ENCODE peak calls at places on chromosomes 7 and 10, in four cellular contexts. J is GM12878, Z is HepG2, T is K562. F is an unnamed sample.
A peak's percentile ranks its signal among the peaks of the same experiment; 100 is the strongest.

GRCh38 chr10:61314273-61314672 is 138.9 kb downstream of the TMEM26 start:
- DNase-seq in J (no peak), Z (no peak), T (no peak), F (no peak)

GRCh38 chr10:102133373-102134195 is 744 bp downstream of the PPRC1 start:
- DNase-seq in J (no peak), Z (peak; percentile 78), T (peak; percentile 81), F (peak; percentile 87)

GRCh38 chr7:151705744-151706567 is 171.0 kb downstream of the PRKAG2 start:
- DNase-seq in J (no peak), Z (peak; percentile 30), T (peak; percentile 53), F (peak; percentile 81)

GRCh38 chr7:70835658-70836057 is 296.3 kb upstream of the GALNT17 start:
- DNase-seq in J (no peak), Z (no peak), T (no peak), F (no peak)

GRCh38 chr7:52273685-52274610 is 761.5 kb upstream of the POM121L12 start:
- DNase-seq in J (no peak), Z (no peak), T (peak; percentile 6), F (no peak)

GRCh38 chr7:50531401-50531906 is 33.8 kb downstream of the DDC start:
- DNase-seq in J (no peak), Z (peak; percentile 12), T (no peak), F (no peak)

GRCh38 chr10:91104185-91105041 is 116.0 kb upstream of the PCGF5 start:
- DNase-seq in J (no peak), Z (no peak), T (peak; percentile 70), F (no peak)

GRCh38 chr7:98286701-98287485 is 5.4 kb downstream of the BRI3 start:
- DNase-seq in J (no peak), Z (no peak), T (no peak), F (no peak)

GRCh38 chr7:43700059-43700501 is 29.2 kb downstream of the COA1 start:
- DNase-seq in J (no peak), Z (peak; percentile 46), T (peak; percentile 37), F (peak; percentile 28)

GRCh38 chr10:114489521-114490310 is 85.4 kb upstream of the AFAP1L2 start:
- DNase-seq in J (no peak), Z (peak; percentile 99), T (no peak), F (no peak)

GRCh38 chr7:131606346-131607290 is 50.2 kb upstream of the PODXL start:
- DNase-seq in J (no peak), Z (no peak), T (no peak), F (no peak)

GRCh38 chr10:102118867-102119266 is 1.3 kb downstream of the LDB1 start:
- DNase-seq in J (no peak), Z (no peak), T (no peak), F (no peak)

GRCh38 chr10:125472037-125472607 is 210.8 kb downstream of the TEX36 start:
- DNase-seq in J (no peak), Z (peak; percentile 8), T (no peak), F (no peak)

GRCh38 chr10:88897019-88897853 is 17.2 kb downstream of the STAMBPL1 start:
- DNase-seq in J (no peak), Z (peak; percentile 44), T (no peak), F (no peak)

GRCh38 chr7:22192778-22193177 is 164.2 kb downstream of the RAPGEF5 start:
- DNase-seq in J (no peak), Z (no peak), T (no peak), F (no peak)

GRCh38 chr7:130593033-130593432 is 75.5 kb downstream of the COPG2 start:
- DNase-seq in J (no peak), Z (no peak), T (peak; percentile 25), F (no peak)

GRCh38 chr7:11833431-11833830 is 1.4 kb upstream of the THSD7A start:
- DNase-seq in J (no peak), Z (no peak), T (no peak), F (no peak)

GRCh38 chr7:36198854-36199266 is 45.8 kb downstream of the EEPD1 start:
- DNase-seq in J (no peak), Z (no peak), T (peak; percentile 40), F (no peak)

GRCh38 chr10:47183726-47184084 is 116.3 kb upstream of the GDF10 start:
- DNase-seq in J (no peak), Z (no peak), T (no peak), F (no peak)

GRCh38 chr7:4791738-4792536 is 16.5 kb downstream of the AP5Z1 start:
- DNase-seq in J (no peak), Z (peak; percentile 23), T (peak; percentile 74), F (peak; percentile 64)

GRCh38 chr7:94325121-94325475 is 69.6 kb upstream of the COL1A2 start:
- DNase-seq in J (no peak), Z (no peak), T (no peak), F (no peak)

GRCh38 chr10:112991888-112992491 is 41.9 kb downstream of the TCF7L2 start:
- DNase-seq in J (no peak), Z (peak; percentile 47), T (no peak), F (no peak)

GRCh38 chr10:43409385-43410109 is 561 bp upstream of the HNRNPF start:
- DNase-seq in J (no peak), Z (no peak), T (no peak), F (no peak)

GRCh38 chr10:21675157-21675796 is 141.2 kb downstream of the MLLT10 start:
- DNase-seq in J (no peak), Z (peak; percentile 64), T (peak; percentile 52), F (peak; percentile 62)

GRCh38 chr10:7423521-7423920 is 12.7 kb upstream of the SFMBT2 start:
- DNase-seq in J (no peak), Z (no peak), T (no peak), F (no peak)

GRCh38 chr10:44180321-44181154 is 204.4 kb downstream of the CXCL12 start:
- DNase-seq in J (no peak), Z (no peak), T (no peak), F (no peak)

GRCh38 chr7:108181073-108181985 is 51.2 kb upstream of the LAMB4 start:
- DNase-seq in J (peak; percentile 28), Z (peak; percentile 43), T (peak; percentile 75), F (peak; percentile 39)

GRCh38 chr10:14879055-14879800 is 562 bp downstream of the SUV39H2 start:
- DNase-seq in J (no peak), Z (peak; percentile 9), T (peak; percentile 30), F (peak; percentile 33)

GRCh38 chr7:137328389-137329120 is 15.0 kb downstream of the PTN start:
- DNase-seq in J (no peak), Z (no peak), T (no peak), F (no peak)

GRCh38 chr7:44289341-44290249 is 35.8 kb downstream of the CAMK2B start:
- DNase-seq in J (no peak), Z (no peak), T (no peak), F (no peak)

GRCh38 chr7:7923818-7924217 is 44.8 kb upstream of the GLCCI1 start:
- DNase-seq in J (no peak), Z (no peak), T (no peak), F (no peak)

GRCh38 chr7:82528577-82529305 is 85.2 kb upstream of the CACNA2D1 start:
- DNase-seq in J (no peak), Z (no peak), T (no peak), F (no peak)

GRCh38 chr7:116328161-116328560 is 117.8 kb downstream of the TES start:
- DNase-seq in J (no peak), Z (no peak), T (no peak), F (no peak)
- TF ChIP-seq SMC3 in J (no peak), Z (no peak), T (no peak), F (no peak)

GRCh38 chr7:90666186-90666585 is 70.1 kb downstream of the CDK14 start:
- DNase-seq in J (no peak), Z (no peak), T (no peak), F (no peak)
- TF ChIP-seq KDM1A in J (no peak), Z (no peak), T (no peak), F (no peak)

GRCh38 chr7:18384491-18385143 is 110.9 kb upstream of the HDAC9 start:
- DNase-seq in J (no peak), Z (no peak), T (no peak), F (no peak)
- TF ChIP-seq SMC3 in J (no peak), Z (no peak), T (no peak), F (no peak)

GRCh38 chr10:18144928-18145327 is 4.7 kb downstream of the CACNB2 start:
- DNase-seq in J (no peak), Z (no peak), T (no peak), F (no peak)
- TF ChIP-seq KDM1A in J (no peak), Z (no peak), T (no peak), F (no peak)

DNA sequence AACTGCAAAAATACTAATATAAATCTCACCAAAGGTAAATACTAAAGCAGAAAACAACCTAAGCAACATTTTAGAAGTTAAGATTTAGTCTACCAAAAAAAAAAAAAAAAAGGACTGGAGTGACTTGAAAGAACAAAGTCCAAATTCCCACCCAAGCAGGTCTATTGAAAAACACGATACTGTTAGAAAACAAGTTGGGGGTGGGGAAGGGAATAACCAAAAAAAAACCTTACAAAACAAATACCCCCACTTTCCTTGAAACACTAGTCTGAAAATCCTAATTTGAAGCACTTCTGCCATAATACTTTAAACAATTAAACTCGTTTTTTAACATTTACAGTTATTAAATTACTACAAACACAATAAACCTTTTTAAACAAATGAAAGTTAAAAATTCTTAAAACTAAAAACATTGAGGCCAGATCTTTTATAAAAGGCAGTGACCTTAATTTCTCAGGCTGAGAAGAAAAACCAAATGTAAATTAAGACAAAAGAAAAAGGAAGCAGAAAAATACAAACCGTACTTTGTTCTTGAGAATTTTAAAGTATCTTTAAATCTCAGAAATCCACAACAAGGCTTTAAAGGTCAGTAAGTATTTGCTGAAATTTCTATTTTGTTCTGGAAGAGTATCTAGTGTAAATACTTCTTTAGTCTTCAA is 135.1 kb downstream of the NRBF2 start:
- DNase-seq in J (no peak), Z (peak; percentile 80), T (peak; percentile 54), F (no peak)
- TF ChIP-seq SMC3 in J (no peak), Z (no peak), T (no peak), F (no peak)

F was measured in A549.